ENCODE peak calls at places on chromosomes 16 and 17, in five cellular contexts. One of them, this sample, is unnamed.

GRCh38 chr17:57916925-57917858 is 38.0 kb downstream of the CUEDC1 start:
- DNase-seq in kidney epithelial cell: no peak
- DNase-seq in AG09309: no peak
- DNase-seq in B cell: peak; percentile 51
- DNase-seq in activated B cell treated with CpG ODN at 0.5 μM for 24 hours: no peak
- DNase-seq in this sample: no peak

GRCh38 chr16:53052519-53053501 is at the start of gene CHD9NB:
- DNase-seq in activated B cell treated with CpG ODN at 0.5 μM for 24 hours: no peak
- DNase-seq in B cell: no peak
- DNase-seq in AG09309: peak; percentile 90
- DNase-seq in kidney epithelial cell: peak; percentile 92
- DNase-seq in this sample: peak; percentile 45

GRCh38 chr17:73863761-73864535 is 219.7 kb upstream of the SDK2 start:
- DNase-seq in B cell: no peak
- DNase-seq in AG09309: no peak
- DNase-seq in kidney epithelial cell: no peak
- DNase-seq in activated B cell treated with CpG ODN at 0.5 μM for 24 hours: no peak
- DNase-seq in this sample: no peak

GRCh38 chr17:33745047-33745783 is 452.1 kb upstream of the ASIC2 start:
- DNase-seq in B cell: no peak
- DNase-seq in activated B cell treated with CpG ODN at 0.5 μM for 24 hours: no peak
- DNase-seq in AG09309: no peak
- DNase-seq in kidney epithelial cell: no peak
- DNase-seq in this sample: no peak

GRCh38 chr17:15884731-15885130 is 60.2 kb upstream of the ADORA2B start:
- DNase-seq in activated B cell treated with CpG ODN at 0.5 μM for 24 hours: no peak
- DNase-seq in AG09309: no peak
- DNase-seq in kidney epithelial cell: no peak
- DNase-seq in B cell: no peak
- DNase-seq in this sample: no peak

GRCh38 chr17:3944485-3945388 is 19.5 kb downstream of the ATP2A3 start:
- DNase-seq in kidney epithelial cell: no peak
- DNase-seq in B cell: peak; percentile 92
- DNase-seq in AG09309: no peak
- DNase-seq in activated B cell treated with CpG ODN at 0.5 μM for 24 hours: peak; percentile 50
- DNase-seq in this sample: peak; percentile 74

GRCh38 chr16:79089735-79090284 is 510.7 kb downstream of the MAF start:
- DNase-seq in AG09309: no peak
- DNase-seq in activated B cell treated with CpG ODN at 0.5 μM for 24 hours: no peak
- DNase-seq in B cell: no peak
- DNase-seq in kidney epithelial cell: no peak
- DNase-seq in this sample: no peak

GRCh38 chr17:30376621-30377452 is 1.9 kb upstream of the CPD start:
- DNase-seq in AG09309: peak; percentile 72
- DNase-seq in activated B cell treated with CpG ODN at 0.5 μM for 24 hours: no peak
- DNase-seq in B cell: no peak
- DNase-seq in kidney epithelial cell: peak; percentile 57
- DNase-seq in this sample: peak; percentile 40

GRCh38 chr16:72884037-72884436 is 163.9 kb downstream of the ZFHX3 start:
- DNase-seq in kidney epithelial cell: no peak
- DNase-seq in AG09309: no peak
- DNase-seq in B cell: no peak
- DNase-seq in activated B cell treated with CpG ODN at 0.5 μM for 24 hours: no peak
- DNase-seq in this sample: no peak

GRCh38 chr17:39410279-39410678 is 8.9 kb upstream of the FBXL20 start:
- DNase-seq in B cell: no peak
- DNase-seq in kidney epithelial cell: no peak
- DNase-seq in AG09309: no peak
- DNase-seq in activated B cell treated with CpG ODN at 0.5 μM for 24 hours: no peak
- DNase-seq in this sample: no peak

GRCh38 chr17:57293077-57293476 is 36.8 kb downstream of the MSI2 start:
- DNase-seq in activated B cell treated with CpG ODN at 0.5 μM for 24 hours: no peak
- DNase-seq in AG09309: no peak
- DNase-seq in kidney epithelial cell: peak; percentile 77
- DNase-seq in B cell: no peak
- DNase-seq in this sample: no peak

GRCh38 chr17:73455050-73455687 is 143.4 kb upstream of the CDC42EP4 start:
- DNase-seq in AG09309: no peak
- DNase-seq in activated B cell treated with CpG ODN at 0.5 μM for 24 hours: no peak
- DNase-seq in kidney epithelial cell: no peak
- DNase-seq in B cell: no peak
- DNase-seq in this sample: no peak

GRCh38 chr17:65638221-65638940 is 76.9 kb upstream of the AXIN2 start:
- DNase-seq in activated B cell treated with CpG ODN at 0.5 μM for 24 hours: no peak
- DNase-seq in B cell: no peak
- DNase-seq in kidney epithelial cell: no peak
- DNase-seq in AG09309: no peak
- DNase-seq in this sample: no peak

DNA sequence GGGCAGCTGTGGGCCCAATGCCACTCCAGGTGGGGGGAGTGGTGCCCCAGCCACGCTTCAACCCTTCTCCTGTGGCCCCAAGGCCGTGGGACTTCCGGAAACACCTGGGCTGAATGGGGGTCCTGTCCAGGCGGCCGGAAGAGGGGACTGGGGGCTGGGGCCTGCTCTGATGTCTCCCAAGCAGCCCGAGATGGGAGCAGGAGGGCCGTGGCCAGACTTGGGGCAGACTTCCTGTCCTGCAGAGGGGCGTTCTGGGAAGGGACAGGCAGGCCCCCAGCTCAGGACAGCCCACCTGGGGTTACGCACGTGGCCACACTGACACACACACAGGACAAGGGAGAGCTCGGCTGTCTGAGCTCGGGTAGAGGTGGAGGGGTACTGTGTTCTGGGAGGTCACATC is 5.1 kb downstream of the HSD3B7 start:
- DNase-seq in AG09309: no peak
- DNase-seq in activated B cell treated with CpG ODN at 0.5 μM for 24 hours: no peak
- DNase-seq in kidney epithelial cell: no peak
- DNase-seq in B cell: no peak
- DNase-seq in this sample: no peak
- TF ChIP-seq CTCF in AG09309: no peak
- TF ChIP-seq CTCF in activated B cell treated with CpG ODN at 0.5 μM for 24 hours: no peak
- TF ChIP-seq CTCF in kidney epithelial cell: no peak
- TF ChIP-seq CTCF in B cell: no peak
- TF ChIP-seq CTCF in this sample: no peak

DNA sequence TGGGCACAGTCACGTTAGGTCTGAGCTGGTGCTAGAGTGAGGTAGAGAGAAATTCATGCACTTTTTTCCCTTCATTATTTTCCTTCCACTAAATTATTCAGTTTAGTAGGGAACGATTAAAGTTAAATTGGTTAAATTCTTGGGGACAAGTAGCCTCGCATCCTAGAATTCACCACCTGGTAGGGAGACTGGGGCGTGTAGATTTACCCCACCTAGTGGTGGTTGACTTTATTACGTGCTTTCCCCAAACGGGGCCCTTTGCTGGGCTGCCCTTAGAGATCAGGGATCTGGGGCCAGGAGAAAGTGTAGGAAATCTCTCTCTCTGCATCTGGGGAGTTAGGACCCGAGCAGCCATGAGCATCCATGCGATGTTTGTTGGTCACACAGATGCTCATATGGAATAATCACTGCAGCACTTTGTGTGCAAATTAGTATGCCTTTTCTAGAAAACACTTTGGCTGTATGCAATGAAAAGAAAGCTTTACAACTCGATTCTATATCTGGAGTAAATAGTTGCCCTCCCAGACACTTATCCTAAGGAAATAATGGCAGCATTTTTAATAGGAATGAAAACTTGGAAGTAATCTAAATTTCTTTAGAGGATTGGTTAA is 107.0 kb downstream of the PLCG2 start:
- DNase-seq in AG09309: no peak
- DNase-seq in activated B cell treated with CpG ODN at 0.5 μM for 24 hours: no peak
- DNase-seq in kidney epithelial cell: no peak
- DNase-seq in B cell: peak; percentile 70
- DNase-seq in this sample: peak; percentile 66
- TF ChIP-seq CTCF in AG09309: peak; percentile 70
- TF ChIP-seq CTCF in activated B cell treated with CpG ODN at 0.5 μM for 24 hours: peak; percentile 46
- TF ChIP-seq CTCF in kidney epithelial cell: peak; percentile 69
- TF ChIP-seq CTCF in B cell: peak; percentile 93
- TF ChIP-seq CTCF in this sample: peak; percentile 51

DNA sequence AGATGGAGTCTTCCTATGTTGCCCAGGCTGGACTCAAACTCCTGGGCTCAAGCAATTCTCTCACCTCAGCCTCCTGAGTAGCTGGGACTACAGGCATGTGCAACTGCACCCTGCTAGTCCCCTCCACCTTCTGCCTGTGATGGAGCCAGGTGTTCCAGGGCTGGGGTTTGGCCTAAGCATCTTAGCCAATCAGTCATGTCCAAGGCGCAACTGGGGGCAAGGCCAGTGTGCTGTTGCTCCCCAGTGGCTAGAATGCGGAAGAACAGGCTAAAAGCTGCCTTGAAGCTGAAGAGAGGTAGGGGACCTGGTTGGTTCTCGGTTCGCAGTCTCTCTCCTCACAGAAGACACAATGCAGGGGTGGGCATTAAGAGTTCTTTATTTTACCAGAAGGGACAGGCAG is 18.6 kb downstream of the FLOT2 start:
- DNase-seq in B cell: no peak
- DNase-seq in kidney epithelial cell: no peak
- DNase-seq in AG09309: no peak
- DNase-seq in activated B cell treated with CpG ODN at 0.5 μM for 24 hours: no peak
- DNase-seq in this sample: peak; percentile 69
- TF ChIP-seq CTCF in B cell: no peak
- TF ChIP-seq CTCF in kidney epithelial cell: peak; percentile 49
- TF ChIP-seq CTCF in AG09309: peak; percentile 48
- TF ChIP-seq CTCF in activated B cell treated with CpG ODN at 0.5 μM for 24 hours: no peak
- TF ChIP-seq CTCF in this sample: peak; percentile 35

GRCh38 chr17:9575381-9576072 is at the start of gene STX8:
- DNase-seq in kidney epithelial cell: peak; percentile 61
- DNase-seq in activated B cell treated with CpG ODN at 0.5 μM for 24 hours: peak; percentile 80
- DNase-seq in B cell: peak; percentile 69
- DNase-seq in AG09309: peak; percentile 43
- DNase-seq in this sample: peak; percentile 88
- TF ChIP-seq CTCF in kidney epithelial cell: no peak
- TF ChIP-seq CTCF in activated B cell treated with CpG ODN at 0.5 μM for 24 hours: no peak
- TF ChIP-seq CTCF in B cell: no peak
- TF ChIP-seq CTCF in AG09309: no peak
- TF ChIP-seq CTCF in this sample: no peak

DNA sequence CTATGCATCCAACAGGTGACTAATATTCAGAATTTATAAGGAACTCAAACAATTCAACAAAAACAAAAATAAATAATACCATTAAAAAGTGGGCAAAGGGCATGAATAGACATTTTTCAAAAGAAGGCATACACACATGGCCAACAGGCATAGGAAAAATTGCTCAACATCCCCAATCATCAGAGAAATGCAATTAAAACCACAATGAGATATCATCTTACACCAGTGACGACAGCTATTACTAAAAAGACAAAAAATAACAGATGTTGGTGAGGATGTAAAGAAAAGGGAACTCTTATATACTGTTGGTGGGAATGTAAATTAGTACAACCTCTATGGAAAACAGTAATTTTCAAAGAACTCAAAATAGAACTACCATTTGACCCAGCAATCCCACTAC is 250.4 kb upstream of the N4BP1 start:
- DNase-seq in B cell: no peak
- DNase-seq in AG09309: no peak
- DNase-seq in activated B cell treated with CpG ODN at 0.5 μM for 24 hours: no peak
- DNase-seq in kidney epithelial cell: no peak
- DNase-seq in this sample: no peak
- TF ChIP-seq CTCF in B cell: no peak
- TF ChIP-seq CTCF in AG09309: no peak
- TF ChIP-seq CTCF in activated B cell treated with CpG ODN at 0.5 μM for 24 hours: no peak
- TF ChIP-seq CTCF in kidney epithelial cell: no peak
- TF ChIP-seq CTCF in this sample: no peak

GRCh38 chr17:49556183-49556943 is 19.3 kb upstream of the NXPH3 start:
- DNase-seq in activated B cell treated with CpG ODN at 0.5 μM for 24 hours: peak; percentile 86
- DNase-seq in B cell: peak; percentile 90
- DNase-seq in AG09309: no peak
- DNase-seq in kidney epithelial cell: no peak
- DNase-seq in this sample: peak; percentile 95

GRCh38 chr17:49553676-49554335 is 21.9 kb upstream of the NXPH3 start:
- DNase-seq in B cell: peak; percentile 11
- DNase-seq in kidney epithelial cell: no peak
- DNase-seq in activated B cell treated with CpG ODN at 0.5 μM for 24 hours: no peak
- DNase-seq in AG09309: no peak
- DNase-seq in this sample: no peak

GRCh38 chr17:49555495-49556018 is 20.1 kb upstream of the NXPH3 start:
- DNase-seq in kidney epithelial cell: no peak
- DNase-seq in B cell: peak; percentile 11
- DNase-seq in AG09309: no peak
- DNase-seq in activated B cell treated with CpG ODN at 0.5 μM for 24 hours: no peak
- DNase-seq in this sample: peak; percentile 36

GRCh38 chr17:49554694-49555494 is 20.8 kb upstream of the NXPH3 start:
- DNase-seq in AG09309: no peak
- DNase-seq in activated B cell treated with CpG ODN at 0.5 μM for 24 hours: no peak
- DNase-seq in kidney epithelial cell: no peak
- DNase-seq in B cell: peak; percentile 18
- DNase-seq in this sample: no peak

DNA sequence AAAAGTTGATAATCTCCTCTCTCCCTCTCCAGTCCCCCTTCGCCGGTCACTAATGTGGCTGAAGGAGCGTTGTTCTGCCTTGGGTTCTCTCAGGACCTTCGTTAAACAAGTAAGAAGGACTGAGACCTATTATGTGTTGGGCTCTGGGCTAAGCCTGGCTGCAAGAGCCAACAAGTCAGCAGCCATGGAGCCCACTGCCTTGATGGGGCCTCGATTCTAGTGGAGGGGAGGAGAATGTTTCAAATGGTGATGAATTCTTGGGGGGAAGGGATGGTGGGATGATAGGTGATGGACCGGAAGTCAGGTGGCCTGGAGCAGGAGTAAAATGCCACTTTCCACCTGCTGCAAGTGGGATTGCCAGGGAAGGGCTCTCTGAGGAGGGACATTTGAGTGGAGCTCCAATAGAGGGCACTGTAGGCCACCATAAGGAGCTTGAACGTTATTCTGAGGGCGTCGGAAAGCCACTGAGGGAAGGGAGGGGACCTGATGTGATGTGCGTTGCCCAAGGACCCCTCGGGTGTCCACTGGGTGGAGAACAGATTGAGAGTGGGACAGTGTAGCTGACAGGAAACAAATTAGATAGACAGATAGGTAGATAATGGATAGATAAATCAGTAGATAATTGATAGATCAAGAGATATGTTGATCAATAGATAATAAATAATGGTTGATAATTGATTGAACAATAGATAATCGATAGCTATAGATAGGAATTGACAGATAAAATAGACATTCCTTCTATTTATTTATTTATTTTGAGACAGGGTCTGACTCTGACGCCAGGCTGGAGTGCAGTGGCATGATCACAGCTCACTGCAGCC is 18.3 kb upstream of the NXPH3 start:
- DNase-seq in B cell: peak; percentile 35
- DNase-seq in kidney epithelial cell: no peak
- DNase-seq in AG09309: no peak
- DNase-seq in activated B cell treated with CpG ODN at 0.5 μM for 24 hours: no peak
- DNase-seq in this sample: peak; percentile 68
- TF ChIP-seq CTCF in B cell: peak; percentile 62
- TF ChIP-seq CTCF in kidney epithelial cell: peak; percentile 75
- TF ChIP-seq CTCF in AG09309: peak; percentile 73
- TF ChIP-seq CTCF in activated B cell treated with CpG ODN at 0.5 μM for 24 hours: no peak
- TF ChIP-seq CTCF in this sample: peak; percentile 75